ENCODE peak calls at places on chromosomes 2 and 18, in ten cellular contexts. U is T-helper 2 cell; E is AG09319; S is M059J; X is NK-92 treated with Interleukin-12 subunit alpha and Interleukin-12 subunit beta, amount 100 ng/mL, for 24 hours; N is islet precursor cell; F is breast epithelium; B is Kasumi-1; Q is activated T-helper 1 cell treated with anti-CD3 and anti-CD28 coated beads, Interleukin-2, amount 50 U/mL, for 16 hours; M is stimulated activated CD8-positive, alpha-beta memory T cell treated with anti-CD3 and anti-CD28 coated beads, Interleukin-2, amount 100 ng/mL, for 1 hour. A is an unnamed sample.

GRCh38 chr18:76518543-76519155 is 23.6 kb upstream of the ZNF516 start:
- DNase-seq in U (no peak), B (no peak), M (no peak), Q (no peak), S (no peak), E (no peak), N (peak; percentile 81), X (no peak), F (no peak), A (no peak)

GRCh38 chr18:10912790-10913560 is 236.4 kb downstream of the PIEZO2 start:
- DNase-seq in M (no peak), N (no peak), X (no peak), U (no peak), E (no peak), B (no peak), F (no peak), Q (no peak), S (peak; percentile 79), A (no peak)

GRCh38 chr18:76538846-76539245 is 43.8 kb upstream of the ZNF516 start:
- DNase-seq in Q (no peak), E (no peak), B (no peak), N (no peak), F (no peak), X (no peak), M (no peak), S (no peak), U (no peak), A (no peak)

GRCh38 chr2:72147971-72148369 is 308 bp upstream of the CYP26B1 start:
- DNase-seq in B (no peak), M (no peak), Q (no peak), X (no peak), S (no peak), F (no peak), N (no peak), E (no peak), U (no peak), A (no peak)

GRCh38 chr18:73669299-73669698 is 478.3 kb downstream of the FBXO15 start:
- DNase-seq in N (no peak), S (peak; percentile 55), B (no peak), X (no peak), U (no peak), F (no peak), E (peak; percentile 61), Q (no peak), M (no peak), A (no peak)

GRCh38 chr2:9847140-9847539 is 3.9 kb downstream of the TAF1B start:
- DNase-seq in B (no peak), Q (no peak), E (no peak), F (no peak), X (no peak), N (no peak), U (no peak), M (no peak), S (peak; percentile 36), A (no peak)

GRCh38 chr18:49725809-49726514 is 87.4 kb downstream of the ACAA2 start:
- DNase-seq in N (peak; percentile 98), M (no peak), F (no peak), S (peak; percentile 99), B (no peak), Q (no peak), U (no peak), E (peak; percentile 84), X (no peak), A (no peak)

GRCh38 chr2:120934221-120934639 is 198.6 kb downstream of the GLI2 start:
- DNase-seq in X (no peak), U (no peak), S (peak; percentile 29), B (no peak), E (no peak), N (peak; percentile 78), F (no peak), Q (no peak), M (no peak), A (no peak)

GRCh38 chr2:104850322-104851184 is 3.4 kb upstream of the POU3F3 start:
- DNase-seq in B (no peak), U (no peak), M (no peak), X (no peak), F (no peak), S (no peak), N (no peak), E (no peak), Q (no peak), A (no peak)

GRCh38 chr18:2547477-2548087 is 23.7 kb downstream of the METTL4 start:
- DNase-seq in X (no peak), B (peak; percentile 73), S (peak; percentile 51), U (no peak), N (no peak), F (no peak), E (no peak), Q (no peak), M (no peak), A (no peak)

GRCh38 chr2:70010222-70011111 is 49.0 kb upstream of the ASPRV1 start:
- DNase-seq in E (no peak), X (no peak), S (peak; percentile 8), B (no peak), N (no peak), Q (no peak), U (no peak), F (no peak), M (no peak), A (no peak)

GRCh38 chr2:133566967-133567645 is 1.2 kb downstream of the NCKAP5 start:
- DNase-seq in U (no peak), M (no peak), N (peak; percentile 93), E (peak; percentile 36), Q (no peak), S (peak; percentile 92), B (no peak), F (peak; percentile 72), X (no peak), A (no peak)

GRCh38 chr2:240649331-240649730 is 24.1 kb downstream of the GPR35 start:
- DNase-seq in Q (no peak), N (no peak), F (no peak), E (no peak), M (no peak), U (no peak), S (no peak), B (no peak), X (no peak), A (no peak)

GRCh38 chr2:64487256-64488049 is 33.5 kb downstream of the LGALSL start:
- DNase-seq in F (no peak), U (no peak), Q (no peak), X (no peak), S (no peak), B (no peak), N (peak; percentile 50), E (no peak), M (no peak), A (no peak)

GRCh38 chr2:224946911-224947310 is 95.4 kb downstream of the DOCK10 start:
- DNase-seq in M (no peak), S (peak; percentile 69), U (peak; percentile 52), X (no peak), F (no peak), E (no peak), B (peak; percentile 70), N (no peak), Q (no peak), A (no peak)

GRCh38 chr2:121999273-121999672 is 243.8 kb downstream of the TSN start:
- DNase-seq in M (no peak), F (no peak), X (no peak), B (peak; percentile 64), U (no peak), S (peak; percentile 14), Q (no peak), N (peak; percentile 44), E (no peak), A (no peak)

GRCh38 chr2:59297829-59298228 is 1056.7 kb upstream of the FANCL start:
- DNase-seq in S (no peak), U (no peak), B (no peak), N (peak; percentile 57), Q (no peak), M (no peak), E (no peak), F (no peak), X (no peak), A (no peak)

GRCh38 chr18:23311346-23312103 is 141.6 kb upstream of the RIOK3 start:
- DNase-seq in N (no peak), E (peak; percentile 58), B (no peak), F (no peak), M (no peak), U (no peak), S (peak; percentile 96), Q (no peak), X (no peak), A (no peak)

GRCh38 chr2:9094117-9094516 is 90.6 kb upstream of the MBOAT2 start:
- DNase-seq in N (no peak), Q (no peak), M (no peak), F (no peak), X (no peak), U (no peak), B (no peak), S (no peak), E (no peak), A (no peak)

GRCh38 chr18:986071-986470 is 81.4 kb downstream of the ADCYAP1 start:
- DNase-seq in B (no peak), E (no peak), F (no peak), U (no peak), X (no peak), N (peak; percentile 53), M (no peak), Q (no peak), S (no peak), A (no peak)

GRCh38 chr2:30981101-30981500 is 157.1 kb downstream of the GALNT14 start:
- DNase-seq in F (no peak), E (peak; percentile 28), U (no peak), Q (no peak), B (no peak), S (no peak), X (no peak), M (no peak), N (no peak), A (no peak)

GRCh38 chr2:127515383-127515915 is 10.8 kb downstream of the IWS1 start:
- DNase-seq in X (no peak), E (no peak), Q (no peak), M (no peak), U (no peak), S (no peak), N (no peak), F (no peak), B (no peak), A (no peak)

GRCh38 chr2:202871161-202872141 is at the start of gene ICA1L:
- DNase-seq in F (peak; percentile 56), X (peak; percentile 54), B (peak; percentile 81), Q (peak; percentile 9), M (peak; percentile 31), E (no peak), S (peak; percentile 75), N (peak; percentile 85), U (peak; percentile 39), A (peak; percentile 84)

GRCh38 chr2:68548396-68548795 is 81.0 kb downstream of the APLF start:
- DNase-seq in B (no peak), M (no peak), S (peak; percentile 19), F (no peak), E (no peak), U (no peak), Q (no peak), X (no peak), N (no peak), A (no peak)

GRCh38 chr2:205580591-205580990 is 101.7 kb upstream of the NRP2 start:
- DNase-seq in Q (no peak), U (no peak), E (no peak), S (peak; percentile 29), N (no peak), X (no peak), F (no peak), B (no peak), M (no peak), A (no peak)

GRCh38 chr2:190169221-190170072 is 106.9 kb upstream of the MSTN start:
- DNase-seq in N (no peak), F (no peak), B (no peak), X (no peak), E (no peak), U (no peak), M (no peak), Q (no peak), S (no peak), A (no peak)

GRCh38 chr2:157179706-157180105 is 77.8 kb upstream of the GALNT5 start:
- DNase-seq in X (no peak), B (no peak), F (no peak), S (no peak), Q (no peak), N (no peak), E (no peak), M (no peak), U (no peak), A (no peak)

GRCh38 chr2:55518846-55519167 is 711 bp upstream of the CFAP36 start:
- DNase-seq in X (no peak), F (no peak), E (no peak), B (peak; percentile 23), Q (no peak), N (no peak), M (no peak), S (peak; percentile 41), U (no peak), A (no peak)

A was measured in type B pancreatic cell.